ENCODE peak calls at places on chromosome 18, in seven cellular contexts. One of them, this sample, is unnamed.

GRCh38 chr18:73952296-73952946 is 195.2 kb downstream of the FBXO15 start:
- DNase-seq in GM23338: no peak
- DNase-seq in AG04450: no peak
- DNase-seq in cardiac fibroblast: no peak
- DNase-seq in choroid plexus epithelial cell: no peak
- DNase-seq in GM06990: no peak
- DNase-seq in IMR-90: no peak
- DNase-seq in this sample: no peak

GRCh38 chr18:23498877-23499570 is 4.3 kb upstream of the RMC1 start:
- DNase-seq in GM23338: peak; percentile 91
- DNase-seq in AG04450: peak; percentile 33
- DNase-seq in cardiac fibroblast: peak; percentile 84
- DNase-seq in choroid plexus epithelial cell: peak; percentile 90
- DNase-seq in GM06990: peak; percentile 45
- DNase-seq in IMR-90: peak; percentile 74
- DNase-seq in this sample: peak; percentile 80

GRCh38 chr18:10234912-10235439 is 219.5 kb upstream of the APCDD1 start:
- DNase-seq in GM23338: no peak
- DNase-seq in AG04450: peak; percentile 6
- DNase-seq in cardiac fibroblast: peak; percentile 57
- DNase-seq in choroid plexus epithelial cell: peak; percentile 68
- DNase-seq in GM06990: no peak
- DNase-seq in IMR-90: peak; percentile 85
- DNase-seq in this sample: peak; percentile 54

GRCh38 chr18:79792988-79793355 is 4.8 kb upstream of the KCNG2 start:
- DNase-seq in GM23338: no peak
- DNase-seq in AG04450: no peak
- DNase-seq in cardiac fibroblast: no peak
- DNase-seq in choroid plexus epithelial cell: no peak
- DNase-seq in GM06990: no peak
- DNase-seq in IMR-90: no peak
- DNase-seq in this sample: no peak

GRCh38 chr18:832085-832681 is 20.1 kb upstream of the YES1 start:
- DNase-seq in GM23338: peak; percentile 87
- DNase-seq in AG04450: no peak
- DNase-seq in cardiac fibroblast: peak; percentile 37
- DNase-seq in choroid plexus epithelial cell: peak; percentile 58
- DNase-seq in GM06990: no peak
- DNase-seq in IMR-90: no peak
- DNase-seq in this sample: no peak

GRCh38 chr18:64679121-64679520 is 530.2 kb upstream of the LINC00305 start:
- DNase-seq in GM23338: no peak
- DNase-seq in AG04450: no peak
- DNase-seq in cardiac fibroblast: no peak
- DNase-seq in choroid plexus epithelial cell: no peak
- DNase-seq in GM06990: no peak
- DNase-seq in IMR-90: no peak
- DNase-seq in this sample: no peak

GRCh38 chr18:74113711-74114110 is 33.9 kb downstream of the FBXO15 start:
- DNase-seq in GM23338: no peak
- DNase-seq in AG04450: no peak
- DNase-seq in cardiac fibroblast: no peak
- DNase-seq in choroid plexus epithelial cell: peak; percentile 13
- DNase-seq in GM06990: no peak
- DNase-seq in IMR-90: no peak
- DNase-seq in this sample: no peak

GRCh38 chr18:12026562-12026961 is 45.3 kb downstream of the IMPA2 start:
- DNase-seq in GM23338: no peak
- DNase-seq in AG04450: no peak
- DNase-seq in cardiac fibroblast: no peak
- DNase-seq in choroid plexus epithelial cell: no peak
- DNase-seq in GM06990: no peak
- DNase-seq in IMR-90: no peak
- DNase-seq in this sample: no peak

GRCh38 chr18:72555983-72556382 is 11.8 kb upstream of the CBLN2 start:
- DNase-seq in GM23338: no peak
- DNase-seq in AG04450: no peak
- DNase-seq in cardiac fibroblast: no peak
- DNase-seq in choroid plexus epithelial cell: no peak
- DNase-seq in GM06990: no peak
- DNase-seq in IMR-90: no peak
- DNase-seq in this sample: no peak

GRCh38 chr18:49031511-49032188 is 80.9 kb upstream of the SMAD7 start:
- DNase-seq in GM23338: no peak
- DNase-seq in AG04450: no peak
- DNase-seq in cardiac fibroblast: no peak
- DNase-seq in choroid plexus epithelial cell: no peak
- DNase-seq in GM06990: no peak
- DNase-seq in IMR-90: no peak
- DNase-seq in this sample: no peak

GRCh38 chr18:74508366-74508765 is 12.2 kb downstream of the CNDP2 start:
- DNase-seq in GM23338: no peak
- DNase-seq in AG04450: no peak
- DNase-seq in cardiac fibroblast: no peak
- DNase-seq in choroid plexus epithelial cell: no peak
- DNase-seq in GM06990: no peak
- DNase-seq in IMR-90: no peak
- DNase-seq in this sample: no peak

GRCh38 chr18:36179562-36180334 is 7.5 kb upstream of the MOCOS start:
- DNase-seq in GM23338: no peak
- DNase-seq in AG04450: peak; percentile 78
- DNase-seq in cardiac fibroblast: peak; percentile 79
- DNase-seq in choroid plexus epithelial cell: peak; percentile 98
- DNase-seq in GM06990: no peak
- DNase-seq in IMR-90: peak; percentile 96
- DNase-seq in this sample: peak; percentile 92

GRCh38 chr18:76764296-76764901 is 58.0 kb upstream of the ZNF236 start:
- DNase-seq in GM23338: no peak
- DNase-seq in AG04450: no peak
- DNase-seq in cardiac fibroblast: no peak
- DNase-seq in choroid plexus epithelial cell: no peak
- DNase-seq in GM06990: no peak
- DNase-seq in IMR-90: no peak
- DNase-seq in this sample: no peak

GRCh38 chr18:26963292-26963691 is 97.8 kb upstream of the AQP4 start:
- DNase-seq in GM23338: peak; percentile 13
- DNase-seq in AG04450: no peak
- DNase-seq in cardiac fibroblast: peak; percentile 4
- DNase-seq in choroid plexus epithelial cell: peak; percentile 22
- DNase-seq in GM06990: no peak
- DNase-seq in IMR-90: no peak
- DNase-seq in this sample: peak; percentile 13

GRCh38 chr18:12010187-12010802 is 29.0 kb downstream of the IMPA2 start:
- DNase-seq in GM23338: peak; percentile 34
- DNase-seq in AG04450: no peak
- DNase-seq in cardiac fibroblast: no peak
- DNase-seq in choroid plexus epithelial cell: no peak
- DNase-seq in GM06990: no peak
- DNase-seq in IMR-90: no peak
- DNase-seq in this sample: no peak

GRCh38 chr18:45879681-45880655 is 54.5 kb downstream of the SIGLEC15 start:
- DNase-seq in GM23338: peak; percentile 86
- DNase-seq in AG04450: peak; percentile 38
- DNase-seq in cardiac fibroblast: peak; percentile 74
- DNase-seq in choroid plexus epithelial cell: peak; percentile 75
- DNase-seq in GM06990: peak; percentile 81
- DNase-seq in IMR-90: peak; percentile 65
- DNase-seq in this sample: peak; percentile 74

GRCh38 chr18:61882296-61883004 is 10.4 kb downstream of the RNF152 start:
- DNase-seq in GM23338: peak; percentile 11
- DNase-seq in AG04450: no peak
- DNase-seq in cardiac fibroblast: peak; percentile 62
- DNase-seq in choroid plexus epithelial cell: peak; percentile 31
- DNase-seq in GM06990: no peak
- DNase-seq in IMR-90: peak; percentile 19
- DNase-seq in this sample: peak; percentile 38

GRCh38 chr18:12840382-12840781 is 43.7 kb downstream of the PTPN2 start:
- DNase-seq in GM23338: no peak
- DNase-seq in AG04450: no peak
- DNase-seq in cardiac fibroblast: no peak
- DNase-seq in choroid plexus epithelial cell: no peak
- DNase-seq in GM06990: no peak
- DNase-seq in IMR-90: no peak
- DNase-seq in this sample: no peak

GRCh38 chr18:48711651-48712486 is 173.0 kb downstream of the CTIF start:
- DNase-seq in GM23338: peak; percentile 51
- DNase-seq in AG04450: no peak
- DNase-seq in cardiac fibroblast: peak; percentile 68
- DNase-seq in choroid plexus epithelial cell: peak; percentile 70
- DNase-seq in GM06990: no peak
- DNase-seq in IMR-90: peak; percentile 49
- DNase-seq in this sample: peak; percentile 51

GRCh38 chr18:58390399-58390798 is 238.5 kb downstream of the ALPK2 start:
- DNase-seq in GM23338: no peak
- DNase-seq in AG04450: no peak
- DNase-seq in cardiac fibroblast: no peak
- DNase-seq in choroid plexus epithelial cell: no peak
- DNase-seq in GM06990: no peak
- DNase-seq in IMR-90: no peak
- DNase-seq in this sample: no peak

GRCh38 chr18:58393295-58393694 is 235.6 kb downstream of the ALPK2 start:
- DNase-seq in GM23338: no peak
- DNase-seq in AG04450: no peak
- DNase-seq in cardiac fibroblast: no peak
- DNase-seq in choroid plexus epithelial cell: no peak
- DNase-seq in GM06990: no peak
- DNase-seq in IMR-90: no peak
- DNase-seq in this sample: peak; percentile 4

GRCh38 chr18:58392336-58393000 is 236.4 kb downstream of the ALPK2 start:
- DNase-seq in GM23338: peak; percentile 61
- DNase-seq in AG04450: no peak
- DNase-seq in cardiac fibroblast: peak; percentile 49
- DNase-seq in choroid plexus epithelial cell: peak; percentile 79
- DNase-seq in GM06990: no peak
- DNase-seq in IMR-90: peak; percentile 49
- DNase-seq in this sample: peak; percentile 88

GRCh38 chr18:58391113-58391892 is 237.6 kb downstream of the ALPK2 start:
- DNase-seq in GM23338: no peak
- DNase-seq in AG04450: no peak
- DNase-seq in cardiac fibroblast: no peak
- DNase-seq in choroid plexus epithelial cell: no peak
- DNase-seq in GM06990: no peak
- DNase-seq in IMR-90: no peak
- DNase-seq in this sample: peak; percentile 52

DNA sequence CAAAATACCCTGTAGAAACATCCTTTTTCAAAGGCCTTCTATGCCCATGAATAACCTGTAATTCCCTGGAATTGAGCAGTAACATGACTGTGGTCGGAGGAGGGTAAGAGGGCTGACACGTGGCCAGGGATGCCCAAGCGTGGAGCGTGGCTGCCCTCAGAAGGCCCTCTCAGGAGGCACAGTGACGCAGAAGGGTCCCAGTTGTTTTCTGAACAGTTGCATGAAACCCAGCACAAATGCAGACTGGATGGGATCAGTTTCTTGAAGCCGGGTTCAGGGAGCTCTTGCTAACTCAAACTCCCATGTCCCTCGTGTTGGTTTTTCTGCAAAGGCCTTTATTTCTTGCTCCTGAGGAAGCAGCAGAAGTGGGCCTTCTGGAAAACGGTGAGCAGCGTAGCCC is 237.0 kb downstream of the ALPK2 start:
- DNase-seq in GM23338: no peak
- DNase-seq in AG04450: no peak
- DNase-seq in cardiac fibroblast: no peak
- DNase-seq in choroid plexus epithelial cell: no peak
- DNase-seq in GM06990: no peak
- DNase-seq in IMR-90: no peak
- DNase-seq in this sample: peak; percentile 8
- H3K4me3 ChIP-seq in GM23338: no peak overlapping the region
- H3K4me3 ChIP-seq in AG04450: no peak overlapping the region
- H3K4me3 ChIP-seq in cardiac fibroblast: no peak overlapping the region
- H3K4me3 ChIP-seq in choroid plexus epithelial cell: no peak overlapping the region
- H3K4me3 ChIP-seq in GM06990: no peak overlapping the region
- H3K4me3 ChIP-seq in IMR-90: no peak overlapping the region
- H3K4me3 ChIP-seq in this sample: no peak overlapping the region

GRCh38 chr18:41370740-41371623 is 584.1 kb upstream of the PIK3C3 start:
- DNase-seq in GM23338: no peak
- DNase-seq in AG04450: no peak
- DNase-seq in cardiac fibroblast: no peak
- DNase-seq in choroid plexus epithelial cell: no peak
- DNase-seq in GM06990: no peak
- DNase-seq in IMR-90: no peak
- DNase-seq in this sample: no peak
- H3K4me3 ChIP-seq in GM23338: no peak overlapping the region
- H3K4me3 ChIP-seq in AG04450: no peak overlapping the region
- H3K4me3 ChIP-seq in cardiac fibroblast: no peak overlapping the region
- H3K4me3 ChIP-seq in choroid plexus epithelial cell: no peak overlapping the region
- H3K4me3 ChIP-seq in GM06990: no peak overlapping the region
- H3K4me3 ChIP-seq in IMR-90: no peak overlapping the region
- H3K4me3 ChIP-seq in this sample: no peak overlapping the region

GRCh38 chr18:63479826-63480225 is 3.1 kb downstream of the SERPINB5 start:
- DNase-seq in GM23338: no peak
- DNase-seq in AG04450: no peak
- DNase-seq in cardiac fibroblast: no peak
- DNase-seq in choroid plexus epithelial cell: no peak
- DNase-seq in GM06990: no peak
- DNase-seq in IMR-90: no peak
- DNase-seq in this sample: no peak

GRCh38 chr18:63480476-63480875 is 3.7 kb downstream of the SERPINB5 start:
- DNase-seq in GM23338: no peak
- DNase-seq in AG04450: no peak
- DNase-seq in cardiac fibroblast: no peak
- DNase-seq in choroid plexus epithelial cell: no peak
- DNase-seq in GM06990: no peak
- DNase-seq in IMR-90: no peak
- DNase-seq in this sample: no peak

GRCh38 chr18:63477972-63478371 is 1.2 kb downstream of the SERPINB5 start:
- DNase-seq in GM23338: no peak
- DNase-seq in AG04450: no peak
- DNase-seq in cardiac fibroblast: peak; percentile 13
- DNase-seq in choroid plexus epithelial cell: no peak
- DNase-seq in GM06990: no peak
- DNase-seq in IMR-90: no peak
- DNase-seq in this sample: peak; percentile 1

GRCh38 chr18:63476666-63477065 is at the start of gene SERPINB5:
- DNase-seq in GM23338: no peak
- DNase-seq in AG04450: no peak
- DNase-seq in cardiac fibroblast: no peak
- DNase-seq in choroid plexus epithelial cell: no peak
- DNase-seq in GM06990: no peak
- DNase-seq in IMR-90: no peak
- DNase-seq in this sample: no peak

GRCh38 chr18:63480892-63481291 is 4.1 kb downstream of the SERPINB5 start:
- DNase-seq in GM23338: no peak
- DNase-seq in AG04450: no peak
- DNase-seq in cardiac fibroblast: no peak
- DNase-seq in choroid plexus epithelial cell: no peak
- DNase-seq in GM06990: no peak
- DNase-seq in IMR-90: no peak
- DNase-seq in this sample: no peak
- H3K4me3 ChIP-seq in GM23338: no peak overlapping the region
- H3K4me3 ChIP-seq in AG04450: no peak overlapping the region
- H3K4me3 ChIP-seq in cardiac fibroblast: no peak overlapping the region
- H3K4me3 ChIP-seq in choroid plexus epithelial cell: no peak overlapping the region
- H3K4me3 ChIP-seq in GM06990: no peak overlapping the region
- H3K4me3 ChIP-seq in IMR-90: no peak overlapping the region
- H3K4me3 ChIP-seq in this sample: no peak overlapping the region

DNA sequence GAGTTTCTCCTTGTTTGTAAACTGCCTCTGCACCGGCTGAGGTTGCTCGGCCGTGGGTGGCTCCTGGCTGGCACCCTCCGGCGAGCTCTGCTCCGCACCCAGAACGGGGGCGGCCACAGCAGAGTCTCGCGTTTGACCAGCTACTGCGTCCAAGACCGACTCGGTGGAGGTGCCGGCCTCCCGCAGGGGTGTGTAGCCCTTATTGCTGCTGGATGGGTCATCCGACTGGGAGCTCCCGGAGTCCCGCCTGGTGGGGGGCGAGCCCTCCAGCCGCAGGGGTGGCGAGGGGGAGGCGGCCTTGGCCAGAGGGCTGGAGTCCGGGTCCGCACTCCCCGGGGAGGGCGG is 5.1 kb downstream of the TMEM200C start:
- DNase-seq in GM23338: peak; percentile 48
- DNase-seq in AG04450: no peak
- DNase-seq in cardiac fibroblast: no peak
- DNase-seq in choroid plexus epithelial cell: no peak
- DNase-seq in GM06990: no peak
- DNase-seq in IMR-90: no peak
- DNase-seq in this sample: no peak
- H3K4me3 ChIP-seq in GM23338: peak overlapping the region; percentile 85
- H3K4me3 ChIP-seq in AG04450: no peak overlapping the region
- H3K4me3 ChIP-seq in cardiac fibroblast: no peak overlapping the region
- H3K4me3 ChIP-seq in choroid plexus epithelial cell: no peak overlapping the region
- H3K4me3 ChIP-seq in GM06990: peak overlapping the region; percentile 52
- H3K4me3 ChIP-seq in IMR-90: no peak overlapping the region
- H3K4me3 ChIP-seq in this sample: no peak overlapping the region

This sample was measured in fibroblast of the aortic adventitia.